ENCODE peak calls at places on chromosomes 7 and 10, in ten cellular contexts. U, R, E, P, Q, N, B, L, H and C are unnamed samples.

GRCh38 chr10:107091126-107091525 is 73.4 kb downstream of the SORCS1 start:
- DNase-seq in U (no peak), R (no peak), E (no peak), P (no peak), Q (peak), N (no peak), B (no peak), L (no peak), H (no peak), C (no peak)

GRCh38 chr7:37031571-37032257 is 307.4 kb upstream of the AOAH start:
- DNase-seq in U (no peak), R (peak), E (peak), P (peak), Q (peak), N (peak), B (no peak), L (peak), H (peak), C (no peak)

GRCh38 chr10:34102237-34102673 is 712.8 kb downstream of the PARD3 start:
- DNase-seq in U (no peak), R (no peak), E (peak), P (no peak), Q (no peak), N (peak), B (no peak), L (no peak), H (peak), C (no peak)

GRCh38 chr10:11034762-11035161 is 17.1 kb downstream of the CELF2 start:
- DNase-seq in U (no peak), R (no peak), E (no peak), P (no peak), Q (no peak), N (no peak), B (no peak), L (no peak), H (no peak), C (no peak)

GRCh38 chr10:3068201-3068967 is 1.0 kb downstream of the PFKP start:
- DNase-seq in U (peak), R (peak), E (peak), P (peak), Q (peak), N (peak), B (no peak), L (peak), H (peak), C (no peak)

GRCh38 chr10:16944081-16944922 is 127.1 kb upstream of the RSU1 start:
- DNase-seq in U (no peak), R (no peak), E (peak), P (no peak), Q (no peak), N (peak), B (no peak), L (no peak), H (no peak), C (no peak)

GRCh38 chr10:60818134-60818770 is 40.0 kb downstream of the CDK1 start:
- DNase-seq in U (no peak), R (no peak), E (peak), P (no peak), Q (no peak), N (peak), B (no peak), L (no peak), H (peak), C (no peak)

GRCh38 chr10:69414036-69415018 is 2.4 kb downstream of the TACR2 start:
- DNase-seq in U (no peak), R (no peak), E (no peak), P (no peak), Q (no peak), N (no peak), B (no peak), L (no peak), H (no peak), C (no peak)

GRCh38 chr10:30436200-30436599 is 2.2 kb downstream of the MAP3K8 start:
- DNase-seq in U (no peak), R (no peak), E (peak), P (no peak), Q (no peak), N (peak), B (no peak), L (no peak), H (peak), C (no peak)

GRCh38 chr10:22655312-22655973 is 58.9 kb downstream of the PIP4K2A start:
- DNase-seq in U (no peak), R (no peak), E (peak), P (no peak), Q (no peak), N (peak), B (no peak), L (no peak), H (peak), C (no peak)

GRCh38 chr7:155299539-155300202 is 2.0 kb downstream of the INSIG1 start:
- DNase-seq in U (no peak), R (no peak), E (no peak), P (no peak), Q (peak), N (no peak), B (no peak), L (no peak), H (no peak), C (no peak)

GRCh38 chr7:128322040-128322643 is 21.6 kb downstream of the RBM28 start:
- DNase-seq in U (no peak), R (no peak), E (peak), P (no peak), Q (peak), N (peak), B (no peak), L (no peak), H (peak), C (no peak)

GRCh38 chr7:30069096-30069867 is 41.1 kb downstream of the PLEKHA8 start:
- DNase-seq in U (no peak), R (no peak), E (peak), P (no peak), Q (no peak), N (no peak), B (no peak), L (no peak), H (no peak), C (no peak)

GRCh38 chr7:95687759-95688343 is 84.5 kb upstream of the DYNC1I1 start:
- DNase-seq in U (no peak), R (peak), E (peak), P (no peak), Q (peak), N (peak), B (no peak), L (peak), H (peak), C (no peak)

GRCh38 chr10:118243907-118244306 is 98.2 kb downstream of the FAM204A start:
- DNase-seq in U (no peak), R (no peak), E (no peak), P (no peak), Q (no peak), N (no peak), B (no peak), L (no peak), H (no peak), C (no peak)

GRCh38 chr7:130904031-130904757 is 170.2 kb upstream of the KLF14 start:
- DNase-seq in U (no peak), R (no peak), E (peak), P (peak), Q (peak), N (peak), B (no peak), L (no peak), H (peak), C (no peak)

GRCh38 chr7:83524286-83525075 is 124.5 kb downstream of the SEMA3E start:
- DNase-seq in U (no peak), R (no peak), E (peak), P (no peak), Q (no peak), N (no peak), B (no peak), L (no peak), H (no peak), C (no peak)

GRCh38 chr10:102157224-102157623 is 5.0 kb downstream of the NOLC1 start:
- DNase-seq in U (no peak), R (no peak), E (no peak), P (no peak), Q (no peak), N (no peak), B (no peak), L (no peak), H (no peak), C (no peak)

GRCh38 chr7:68439897-68440296 is 1158.4 kb upstream of the AUTS2 start:
- DNase-seq in U (no peak), R (no peak), E (no peak), P (no peak), Q (no peak), N (no peak), B (no peak), L (no peak), H (no peak), C (no peak)

GRCh38 chr7:133293390-133294110 is 40.7 kb downstream of the EXOC4 start:
- DNase-seq in U (no peak), R (peak), E (no peak), P (no peak), Q (no peak), N (no peak), B (no peak), L (no peak), H (no peak), C (peak)

GRCh38 chr10:102994551-102995295 is 76.6 kb downstream of the CNNM2 start:
- DNase-seq in U (no peak), R (no peak), E (no peak), P (no peak), Q (no peak), N (no peak), B (no peak), L (no peak), H (no peak), C (no peak)

GRCh38 chr10:69769395-69769989 is 32.2 kb upstream of the COL13A1 start:
- DNase-seq in U (no peak), R (no peak), E (peak), P (no peak), Q (peak), N (peak), B (no peak), L (no peak), H (peak), C (no peak)

GRCh38 chr7:13132314-13132713 is 444.9 kb downstream of the ARL4A start:
- DNase-seq in U (no peak), R (no peak), E (no peak), P (no peak), Q (no peak), N (no peak), B (no peak), L (no peak), H (no peak), C (no peak)

GRCh38 chr7:37028909-37029440 is 304.7 kb upstream of the AOAH start:
- DNase-seq in U (no peak), R (no peak), E (no peak), P (peak), Q (no peak), N (no peak), B (no peak), L (no peak), H (no peak), C (no peak)

GRCh38 chr7:30168800-30169584 is 34.2 kb downstream of the MTURN start:
- DNase-seq in U (no peak), R (no peak), E (peak), P (no peak), Q (no peak), N (peak), B (no peak), L (no peak), H (peak), C (no peak)

GRCh38 chr7:102248081-102248455 is 38.6 kb upstream of the SH2B2 start:
- DNase-seq in U (no peak), R (no peak), E (no peak), P (no peak), Q (no peak), N (no peak), B (no peak), L (no peak), H (no peak), C (no peak)

GRCh38 chr10:124465003-124465776 is 3.6 kb downstream of the LHPP start:
- DNase-seq in U (no peak), R (no peak), E (no peak), P (no peak), Q (no peak), N (no peak), B (no peak), L (no peak), H (no peak), C (no peak)

GRCh38 chr7:131110294-131111080 is 217.2 kb upstream of the MKLN1 start:
- DNase-seq in U (no peak), R (peak), E (peak), P (no peak), Q (peak), N (peak), B (no peak), L (no peak), H (peak), C (no peak)

GRCh38 chr10:112409755-112410154 is 35.8 kb downstream of the ACSL5 start:
- DNase-seq in U (no peak), R (no peak), E (no peak), P (no peak), Q (no peak), N (no peak), B (no peak), L (no peak), H (no peak), C (no peak)

GRCh38 chr10:100327007-100327700 is 2.9 kb downstream of the PKD2L1 start:
- DNase-seq in U (no peak), R (no peak), E (no peak), P (no peak), Q (no peak), N (peak), B (no peak), L (no peak), H (no peak), C (no peak)

GRCh38 chr7:3092468-3092867 is 48.8 kb upstream of the CARD11 start:
- DNase-seq in U (peak), R (no peak), E (peak), P (peak), Q (no peak), N (no peak), B (no peak), L (no peak), H (peak), C (no peak)

GRCh38 chr7:70215491-70215890 is 617.2 kb downstream of the AUTS2 start:
- DNase-seq in U (no peak), R (no peak), E (peak), P (no peak), Q (peak), N (peak), B (no peak), L (no peak), H (no peak), C (no peak)